ENCODE peak calls at places on chromosomes 13 and 19, in four cellular contexts. One of them, this sample, is unnamed.

GRCh38 chr13:36006347-36006746 is 124.8 kb downstream of the DCLK1 start:
- DNase-seq in retinal pigment epithelial cell: no peak
- DNase-seq in thoracic aorta: no peak
- DNase-seq in AG04450: no peak
- DNase-seq in this sample: no peak

GRCh38 chr13:65336106-65336603 is 1894.0 kb downstream of the PCDH9 start:
- DNase-seq in retinal pigment epithelial cell: peak; percentile 24
- DNase-seq in thoracic aorta: no peak
- DNase-seq in AG04450: no peak
- DNase-seq in this sample: no peak

GRCh38 chr13:105497597-105497996 is 1037.9 kb downstream of the EFNB2 start:
- DNase-seq in retinal pigment epithelial cell: no peak
- DNase-seq in AG04450: no peak
- DNase-seq in thoracic aorta: no peak
- DNase-seq in this sample: no peak

GRCh38 chr13:33279414-33279813 is 6.1 kb downstream of the STARD13 start:
- DNase-seq in AG04450: no peak
- DNase-seq in retinal pigment epithelial cell: no peak
- DNase-seq in thoracic aorta: no peak
- DNase-seq in this sample: no peak

GRCh38 chr13:32370805-32371204 is 55.5 kb downstream of the BRCA2 start:
- DNase-seq in AG04450: no peak
- DNase-seq in thoracic aorta: no peak
- DNase-seq in retinal pigment epithelial cell: no peak
- DNase-seq in this sample: no peak

GRCh38 chr19:51158474-51159129 is 16.5 kb downstream of the SIGLEC7 start:
- DNase-seq in thoracic aorta: no peak
- DNase-seq in AG04450: no peak
- DNase-seq in retinal pigment epithelial cell: no peak
- DNase-seq in this sample: peak; percentile 2

GRCh38 chr13:41246969-41247750 is 16.2 kb downstream of the MTRF1 start:
- DNase-seq in AG04450: no peak
- DNase-seq in retinal pigment epithelial cell: no peak
- DNase-seq in thoracic aorta: no peak
- DNase-seq in this sample: no peak

GRCh38 chr13:99542788-99543406 is 41.6 kb downstream of the TM9SF2 start:
- DNase-seq in thoracic aorta: no peak
- DNase-seq in retinal pigment epithelial cell: no peak
- DNase-seq in AG04450: no peak
- DNase-seq in this sample: no peak

GRCh38 chr19:1752009-1752756 is 1.1 kb upstream of the ONECUT3 start:
- DNase-seq in thoracic aorta: no peak
- DNase-seq in AG04450: no peak
- DNase-seq in retinal pigment epithelial cell: no peak
- DNase-seq in this sample: no peak

GRCh38 chr19:29211562-29212416 is 1.2 kb downstream of the UQCRFS1 start:
- DNase-seq in AG04450: no peak
- DNase-seq in retinal pigment epithelial cell: no peak
- DNase-seq in thoracic aorta: no peak
- DNase-seq in this sample: no peak

GRCh38 chr19:48625891-48626327 is 6.6 kb downstream of the SPHK2 start:
- DNase-seq in AG04450: no peak
- DNase-seq in thoracic aorta: no peak
- DNase-seq in retinal pigment epithelial cell: no peak
- DNase-seq in this sample: no peak

GRCh38 chr19:38267780-38268430 is 3.5 kb downstream of the SPINT2 start:
- DNase-seq in retinal pigment epithelial cell: no peak
- DNase-seq in AG04450: no peak
- DNase-seq in thoracic aorta: no peak
- DNase-seq in this sample: no peak

GRCh38 chr13:29162638-29163037 is 342.5 kb downstream of the MTUS2 start:
- DNase-seq in retinal pigment epithelial cell: no peak
- DNase-seq in AG04450: no peak
- DNase-seq in thoracic aorta: no peak
- DNase-seq in this sample: no peak

GRCh38 chr13:77584111-77584510 is 48.6 kb downstream of the SCEL start:
- DNase-seq in thoracic aorta: no peak
- DNase-seq in retinal pigment epithelial cell: peak; percentile 64
- DNase-seq in AG04450: no peak
- DNase-seq in this sample: no peak

DNA sequence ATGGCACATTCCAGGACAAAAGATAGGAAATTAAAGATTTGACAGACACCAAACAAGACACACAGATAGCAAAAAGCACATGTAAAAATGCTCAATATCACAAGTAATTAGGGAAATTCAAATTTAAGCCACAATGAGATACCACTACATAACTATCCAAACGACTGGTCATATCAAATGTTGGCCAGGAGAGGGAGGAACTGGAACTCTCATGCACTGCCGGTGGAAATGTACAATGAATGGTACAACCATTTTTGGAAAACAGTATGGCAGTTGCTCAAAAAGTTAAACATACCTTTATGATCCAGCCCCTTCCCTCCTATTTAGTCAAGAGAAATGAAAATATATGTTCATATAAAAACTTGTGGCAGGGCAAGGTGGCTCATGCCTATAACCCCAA is 36.8 kb upstream of the CYP2S1 start:
- DNase-seq in AG04450: no peak
- DNase-seq in retinal pigment epithelial cell: no peak
- DNase-seq in thoracic aorta: no peak
- DNase-seq in this sample: no peak
- TF ChIP-seq CTCF in AG04450: no peak
- TF ChIP-seq CTCF in retinal pigment epithelial cell: no peak
- TF ChIP-seq CTCF in thoracic aorta: no peak
- TF ChIP-seq CTCF in this sample: no peak

GRCh38 chr13:45468676-45469075 is 3.9 kb downstream of the COG3 start:
- DNase-seq in AG04450: no peak
- DNase-seq in retinal pigment epithelial cell: no peak
- DNase-seq in thoracic aorta: no peak
- DNase-seq in this sample: no peak

GRCh38 chr13:45466359-45466758 is 1.6 kb downstream of the COG3 start:
- DNase-seq in retinal pigment epithelial cell: no peak
- DNase-seq in thoracic aorta: no peak
- DNase-seq in AG04450: no peak
- DNase-seq in this sample: no peak

GRCh38 chr13:45464687-45465453 is at the start of gene COG3:
- DNase-seq in retinal pigment epithelial cell: peak; percentile 95
- DNase-seq in AG04450: peak; percentile 92
- DNase-seq in thoracic aorta: peak; percentile 81
- DNase-seq in this sample: peak; percentile 93

DNA sequence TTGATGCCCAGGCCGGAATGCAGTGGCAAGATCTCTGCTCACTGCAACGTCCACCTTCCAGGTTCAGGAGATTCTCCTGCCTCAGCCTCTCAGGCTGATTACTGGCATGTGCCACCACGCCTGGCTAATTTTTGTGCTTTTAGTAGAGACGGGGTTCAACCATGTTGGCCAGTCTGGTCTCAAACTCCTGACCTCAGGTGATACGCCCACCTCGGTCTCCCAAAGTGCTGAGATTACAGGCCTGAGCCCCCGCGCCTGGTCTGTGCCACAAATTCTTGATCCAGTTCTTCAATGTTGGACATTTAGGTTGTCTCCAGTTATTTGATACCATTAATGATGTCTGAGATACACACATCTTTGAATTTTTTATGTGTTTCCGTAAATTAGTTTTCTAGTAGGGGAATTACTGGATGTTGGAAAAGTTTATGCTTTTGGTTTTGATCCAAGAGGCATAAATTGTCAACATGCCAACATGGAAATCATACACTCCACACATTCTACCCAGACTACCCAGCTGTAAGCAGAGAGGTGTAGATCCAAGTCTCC is 525 bp upstream of the COG3 start:
- DNase-seq in retinal pigment epithelial cell: no peak
- DNase-seq in AG04450: no peak
- DNase-seq in thoracic aorta: no peak
- DNase-seq in this sample: no peak
- H3K4me3 ChIP-seq in retinal pigment epithelial cell: peak overlapping the region; percentile 92
- H3K4me3 ChIP-seq in AG04450: peak overlapping the region; percentile 91
- H3K4me3 ChIP-seq in thoracic aorta: peak overlapping the region; percentile 77
- H3K4me3 ChIP-seq in this sample: peak overlapping the region; percentile 88

DNA sequence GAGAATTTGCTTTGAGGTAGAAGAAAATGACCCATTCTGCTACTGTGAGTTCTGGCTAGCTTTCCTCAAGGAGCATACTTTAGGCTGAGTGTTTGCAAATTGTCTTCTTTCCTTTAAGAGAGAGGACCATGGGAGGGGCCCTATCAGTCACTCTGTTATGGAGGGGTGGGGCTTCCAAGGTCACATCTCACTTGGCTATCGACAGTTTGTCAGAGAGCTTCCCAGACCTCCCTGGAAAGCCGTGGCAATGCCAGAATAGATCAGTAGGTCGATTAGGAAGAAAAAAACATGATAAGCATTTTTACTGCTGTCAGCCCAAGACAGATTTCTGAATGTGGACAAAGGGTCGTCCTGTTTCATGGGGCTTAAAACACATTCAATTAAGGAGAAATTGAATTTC is 93.3 kb downstream of the OXGR1 start:
- DNase-seq in thoracic aorta: no peak
- DNase-seq in AG04450: no peak
- DNase-seq in retinal pigment epithelial cell: no peak
- DNase-seq in this sample: no peak
- TF ChIP-seq CTCF in thoracic aorta: no peak
- TF ChIP-seq CTCF in AG04450: no peak
- TF ChIP-seq CTCF in retinal pigment epithelial cell: no peak
- TF ChIP-seq CTCF in this sample: no peak

GRCh38 chr13:97658556-97658955 is 224.6 kb downstream of the RAP2A start:
- DNase-seq in AG04450: no peak
- DNase-seq in retinal pigment epithelial cell: no peak
- DNase-seq in thoracic aorta: no peak
- DNase-seq in this sample: no peak

GRCh38 chr13:97660488-97661086 is 226.6 kb downstream of the RAP2A start:
- DNase-seq in AG04450: no peak
- DNase-seq in thoracic aorta: no peak
- DNase-seq in retinal pigment epithelial cell: no peak
- DNase-seq in this sample: no peak

GRCh38 chr13:97653741-97654140 is 219.8 kb downstream of the RAP2A start:
- DNase-seq in retinal pigment epithelial cell: no peak
- DNase-seq in AG04450: peak; percentile 15
- DNase-seq in thoracic aorta: no peak
- DNase-seq in this sample: no peak

DNA sequence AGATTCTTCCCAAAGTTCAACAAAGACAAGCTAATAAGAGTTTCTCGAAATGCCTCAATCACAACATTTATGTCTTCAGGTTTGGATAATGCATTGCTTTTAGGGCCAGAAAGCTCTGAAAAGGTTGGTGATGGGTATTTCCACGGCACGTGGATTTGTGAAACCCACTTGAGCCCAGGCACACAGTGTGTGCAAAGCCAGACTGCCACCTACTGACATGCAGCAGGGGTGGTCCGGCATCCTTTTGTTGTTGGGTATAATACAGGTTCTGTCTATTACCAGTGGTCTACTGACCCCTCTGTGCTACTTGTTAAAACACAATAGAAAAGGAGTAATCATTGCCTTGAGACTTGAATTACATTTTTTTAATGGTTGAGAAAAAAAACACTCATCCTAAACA is 225.6 kb downstream of the RAP2A start:
- DNase-seq in retinal pigment epithelial cell: no peak
- DNase-seq in thoracic aorta: no peak
- DNase-seq in AG04450: peak; percentile 1
- DNase-seq in this sample: no peak
- H3K4me3 ChIP-seq in retinal pigment epithelial cell: no peak overlapping the region
- H3K4me3 ChIP-seq in thoracic aorta: no peak overlapping the region
- H3K4me3 ChIP-seq in AG04450: no peak overlapping the region
- H3K4me3 ChIP-seq in this sample: no peak overlapping the region

GRCh38 chr13:53507741-53508140 is 479.1 kb downstream of the OLFM4 start:
- DNase-seq in thoracic aorta: no peak
- DNase-seq in AG04450: no peak
- DNase-seq in retinal pigment epithelial cell: no peak
- DNase-seq in this sample: no peak
- TF ChIP-seq CTCF in thoracic aorta: no peak
- TF ChIP-seq CTCF in AG04450: no peak
- TF ChIP-seq CTCF in retinal pigment epithelial cell: no peak
- TF ChIP-seq CTCF in this sample: no peak

GRCh38 chr19:16465239-16465638 is 6.5 kb downstream of the EPS15L1 start:
- DNase-seq in AG04450: no peak
- DNase-seq in thoracic aorta: no peak
- DNase-seq in retinal pigment epithelial cell: no peak
- DNase-seq in this sample: no peak

GRCh38 chr19:16470541-16470910 is 1.2 kb downstream of the EPS15L1 start:
- DNase-seq in retinal pigment epithelial cell: no peak
- DNase-seq in thoracic aorta: no peak
- DNase-seq in AG04450: no peak
- DNase-seq in this sample: no peak

GRCh38 chr19:16463991-16464575 is 7.7 kb downstream of the EPS15L1 start:
- DNase-seq in retinal pigment epithelial cell: no peak
- DNase-seq in thoracic aorta: no peak
- DNase-seq in AG04450: no peak
- DNase-seq in this sample: no peak

GRCh38 chr19:16470911-16471811 is 609 bp downstream of the EPS15L1 start:
- DNase-seq in retinal pigment epithelial cell: no peak
- DNase-seq in AG04450: no peak
- DNase-seq in thoracic aorta: no peak
- DNase-seq in this sample: no peak

DNA sequence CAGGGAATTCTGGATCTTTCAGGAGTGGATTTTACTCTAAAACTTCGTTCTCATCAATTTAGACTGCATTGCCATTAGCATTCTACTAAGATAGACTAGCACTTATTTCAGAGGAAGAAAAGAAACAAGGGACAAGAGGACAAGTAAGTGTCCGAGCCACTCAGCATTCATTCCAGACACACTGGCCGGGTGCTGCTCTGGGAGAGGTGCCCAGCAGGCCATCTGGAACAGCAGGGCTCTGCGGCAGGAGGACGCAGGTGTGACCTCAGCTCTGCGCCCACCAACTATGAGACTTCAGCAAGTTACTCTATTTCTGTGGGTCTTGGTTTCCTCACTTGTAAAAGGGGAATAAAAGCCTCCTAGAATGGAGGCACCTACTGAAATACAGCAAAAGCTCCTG is 4.2 kb downstream of the EPS15L1 start:
- DNase-seq in thoracic aorta: no peak
- DNase-seq in AG04450: no peak
- DNase-seq in retinal pigment epithelial cell: no peak
- DNase-seq in this sample: no peak
- H3K4me3 ChIP-seq in thoracic aorta: no peak overlapping the region
- H3K4me3 ChIP-seq in AG04450: no peak overlapping the region
- H3K4me3 ChIP-seq in retinal pigment epithelial cell: no peak overlapping the region
- H3K4me3 ChIP-seq in this sample: no peak overlapping the region

GRCh38 chr19:27777726-27778125 is 1435.2 kb downstream of the UQCRFS1 start:
- DNase-seq in thoracic aorta: no peak
- DNase-seq in AG04450: no peak
- DNase-seq in retinal pigment epithelial cell: no peak
- DNase-seq in this sample: no peak
- TF ChIP-seq CTCF in thoracic aorta: no peak
- TF ChIP-seq CTCF in AG04450: no peak
- TF ChIP-seq CTCF in retinal pigment epithelial cell: peak; percentile 18
- TF ChIP-seq CTCF in this sample: peak; percentile 33

This sample was measured in HFF-Myc.